ENCODE peak calls at places on chromosomes 16 and 17, in four cellular contexts. R is GM12878, C is K562, A is HepG2. O is an unnamed sample.

GRCh38 chr16:62642677-62643076 is 606.4 kb upstream of the CDH8 start:
- DNase-seq in R (no peak), C (no peak), A (no peak), O (no peak)

GRCh38 chr17:79843917-79844815 is 4.9 kb upstream of the CBX4 start:
- DNase-seq in R (no peak), C (no peak), A (no peak), O (peak; percentile 56)

GRCh38 chr17:36142806-36143205 is 33.6 kb downstream of the TBC1D3B start:
- DNase-seq in R (no peak), C (no peak), A (no peak), O (no peak)

GRCh38 chr17:29412780-29413565 is 22.8 kb downstream of the TAOK1 start:
- DNase-seq in R (no peak), C (no peak), A (no peak), O (no peak)

GRCh38 chr16:78576941-78577340 is 477.5 kb downstream of the WWOX start:
- DNase-seq in R (no peak), C (no peak), A (no peak), O (no peak)

GRCh38 chr17:3738562-3739295 is 15.0 kb downstream of the HASPIN start:
- DNase-seq in R (no peak), C (no peak), A (no peak), O (no peak)

GRCh38 chr17:15659663-15660062 is 24.4 kb downstream of the TRIM16 start:
- DNase-seq in R (no peak), C (no peak), A (no peak), O (no peak)

GRCh38 chr17:19341641-19342610 is 20.6 kb downstream of the B9D1 start:
- DNase-seq in R (no peak), C (no peak), A (no peak), O (peak; percentile 11)

GRCh38 chr17:80770881-80771611 is 220.6 kb upstream of the CHMP6 start:
- DNase-seq in R (no peak), C (no peak), A (no peak), O (no peak)

GRCh38 chr16:4884972-4885874 is 37.9 kb downstream of the UBN1 start:
- DNase-seq in R (no peak), C (no peak), A (no peak), O (no peak)

GRCh38 chr16:17343028-17343427 is 127.7 kb downstream of the XYLT1 start:
- DNase-seq in R (peak; percentile 63), C (no peak), A (no peak), O (no peak)

GRCh38 chr16:28304214-28304613 is 11.9 kb downstream of the SBK1 start:
- DNase-seq in R (no peak), C (peak; percentile 66), A (peak; percentile 48), O (peak; percentile 74)

GRCh38 chr16:69773255-69773947 is 11.3 kb downstream of the WWP2 start:
- DNase-seq in R (no peak), C (no peak), A (no peak), O (no peak)

GRCh38 chr17:199195-199604 is 17.8 kb upstream of the DOC2B start:
- DNase-seq in R (no peak), C (no peak), A (no peak), O (no peak)

GRCh38 chr17:66987059-66987616 is 22.6 kb downstream of the CACNG4 start:
- DNase-seq in R (no peak), C (no peak), A (no peak), O (no peak)

GRCh38 chr16:79623076-79623475 is 22.5 kb upstream of the MAF start:
- DNase-seq in R (no peak), C (no peak), A (no peak), O (no peak)

GRCh38 chr17:2405247-2405926 is 4.5 kb upstream of the MNT start:
- DNase-seq in R (no peak), C (no peak), A (no peak), O (no peak)

GRCh38 chr16:13995194-13995593 is 75.2 kb downstream of the ERCC4 start:
- DNase-seq in R (no peak), C (no peak), A (peak; percentile 45), O (no peak)

GRCh38 chr17:56785997-56786680 is 47.6 kb downstream of the C17orf67 start:
- DNase-seq in R (no peak), C (no peak), A (no peak), O (no peak)

GRCh38 chr16:64826374-64826773 is 295.5 kb downstream of the CDH11 start:
- DNase-seq in R (no peak), C (no peak), A (no peak), O (no peak)

GRCh38 chr17:29582254-29582765 is 7.1 kb downstream of the GIT1 start:
- DNase-seq in R (no peak), C (no peak), A (no peak), O (no peak)

GRCh38 chr17:802901-803881 is 21.0 kb downstream of the MRM3 start:
- DNase-seq in R (no peak), C (no peak), A (no peak), O (no peak)

GRCh38 chr17:77801545-77802332 is 156.8 kb upstream of the TNRC6C start:
- DNase-seq in R (no peak), C (no peak), A (no peak), O (no peak)

GRCh38 chr17:53749178-53749577 is 73.5 kb upstream of the KIF2B start:
- DNase-seq in R (no peak), C (peak; percentile 76), A (no peak), O (no peak)

GRCh38 chr17:57559634-57560387 is 185.3 kb downstream of the CCDC182 start:
- DNase-seq in R (no peak), C (no peak), A (no peak), O (no peak)

GRCh38 chr16:88455610-88456355 is 2.7 kb downstream of the ZFPM1 start:
- DNase-seq in R (peak; percentile 81), C (peak; percentile 84), A (peak; percentile 57), O (peak; percentile 59)

DNA sequence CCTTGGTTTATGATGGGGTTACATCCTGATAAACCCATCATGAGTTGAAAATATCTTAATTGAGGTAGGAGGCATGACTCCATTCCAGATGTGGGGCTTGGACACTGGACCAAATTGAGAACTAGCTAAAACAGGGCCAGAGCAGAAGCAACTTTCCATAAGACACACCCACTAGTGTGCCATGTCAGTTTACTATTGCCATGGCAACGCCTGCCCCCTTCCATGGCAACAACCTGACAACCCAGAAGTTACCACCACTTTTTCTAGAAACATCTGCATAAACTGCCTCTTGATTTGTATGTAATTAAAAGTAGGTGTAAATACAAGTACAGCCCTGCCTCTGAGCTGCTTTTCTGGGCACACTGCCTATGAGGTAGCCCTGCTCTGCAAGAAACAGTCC is 19.6 kb upstream of the SCNN1B start:
- DNase-seq in R (no peak), C (no peak), A (no peak), O (peak; percentile 22)
- TF ChIP-seq CREM in R (no peak), C (no peak), A (no peak), O (no peak)

GRCh38 chr17:41621916-41622315 is 2.5 kb downstream of the KRT17 start:
- DNase-seq in R (no peak), C (no peak), A (no peak), O (no peak)

GRCh38 chr17:41620583-41621434 is 3.6 kb downstream of the KRT17 start:
- DNase-seq in R (no peak), C (no peak), A (no peak), O (no peak)

GRCh38 chr17:41627316-41628072 is 3.1 kb upstream of the KRT17 start:
- DNase-seq in R (no peak), C (no peak), A (no peak), O (no peak)

GRCh38 chr17:41625602-41626001 is 1.2 kb upstream of the KRT17 start:
- DNase-seq in R (no peak), C (no peak), A (no peak), O (no peak)

DNA sequence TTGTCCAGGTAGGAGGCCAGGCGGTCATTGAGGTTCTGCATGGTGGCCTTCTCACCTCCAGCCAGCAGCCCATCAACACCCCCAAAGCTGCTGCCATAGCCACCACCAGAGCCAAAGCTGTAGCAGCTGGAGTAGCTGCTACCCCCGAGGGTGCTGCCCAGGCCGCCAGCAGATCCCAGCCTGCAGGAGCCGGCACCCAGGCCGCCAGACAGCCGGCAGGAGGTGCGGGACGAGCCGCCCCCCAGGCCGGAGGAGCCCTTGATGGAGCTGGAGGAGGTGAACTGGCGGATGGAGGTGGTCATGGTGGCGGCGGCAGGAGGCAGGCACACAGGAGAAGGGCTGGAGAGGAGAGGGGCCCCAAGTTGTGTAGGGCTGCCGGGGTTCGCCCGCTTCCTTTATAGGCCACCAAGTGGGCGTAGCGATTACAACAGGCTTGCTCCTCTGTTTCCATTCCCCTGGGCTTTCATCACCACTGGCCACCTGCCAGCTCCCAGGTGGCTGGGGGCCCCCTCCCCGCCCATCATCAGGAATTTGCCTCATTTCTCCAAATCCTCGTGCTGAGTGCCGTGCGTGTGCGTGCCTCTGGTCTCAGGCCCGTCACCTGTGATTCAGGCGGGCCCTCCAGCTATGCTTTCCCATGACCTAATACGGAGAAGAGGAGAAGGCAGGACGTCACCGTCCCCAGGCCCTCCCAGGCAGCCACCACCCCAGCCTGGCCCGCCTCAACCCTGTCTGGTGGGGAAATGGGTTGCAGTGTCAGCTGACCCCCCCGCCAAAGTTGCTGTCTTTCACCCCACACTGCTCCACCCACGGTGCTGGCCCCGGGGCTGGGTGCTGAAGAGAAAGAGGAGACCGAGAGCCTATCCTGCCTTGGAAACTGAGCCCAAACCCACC is at the start of gene KRT17:
- DNase-seq in R (no peak), C (peak; percentile 41), A (no peak), O (no peak)
- TF ChIP-seq CREM in R (no peak), C (no peak), A (no peak), O (no peak)

DNA sequence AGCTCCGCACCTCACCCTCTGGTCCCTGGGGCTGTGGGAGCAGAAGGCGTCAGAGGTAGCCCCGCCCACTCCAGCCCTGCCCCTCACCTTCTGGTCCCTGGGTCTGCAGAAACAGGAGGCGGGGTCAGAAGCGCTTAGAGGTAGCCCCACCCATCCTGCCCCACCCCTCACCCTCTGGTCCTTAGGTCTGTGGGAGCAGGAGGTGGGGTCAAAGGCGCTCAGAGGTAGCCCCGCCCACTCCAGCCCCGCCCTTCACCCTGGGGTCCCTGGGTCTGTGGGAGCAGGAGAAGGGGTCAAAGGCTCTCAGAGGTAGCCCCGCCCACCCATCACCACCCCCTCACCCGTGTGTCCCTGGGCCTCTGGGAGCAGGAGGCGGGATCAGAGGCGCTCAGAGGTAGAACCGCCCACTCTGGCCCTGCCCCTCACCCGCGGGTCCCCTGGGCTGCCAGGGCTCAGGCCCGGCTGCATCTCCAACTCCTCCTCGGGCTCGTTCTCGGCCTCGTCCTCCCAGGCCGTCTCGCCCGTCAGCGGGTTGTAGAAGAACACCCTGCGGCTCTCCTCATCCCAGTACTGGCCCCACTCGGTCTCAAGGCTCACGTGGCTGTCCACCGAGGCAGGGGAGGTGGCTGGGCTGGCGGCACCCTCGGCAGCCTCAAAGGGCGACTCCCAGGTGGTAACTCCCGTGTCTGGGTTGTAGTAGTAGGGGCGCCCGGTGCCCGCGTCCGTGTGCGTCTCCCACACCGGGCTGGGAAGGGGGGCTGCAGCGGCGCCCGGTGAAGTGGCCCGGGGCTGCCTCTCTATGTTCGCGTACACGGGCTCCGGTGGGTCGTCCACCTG is 27.2 kb downstream of the ARHGAP27 start:
- DNase-seq in R (no peak), C (peak; percentile 94), A (no peak), O (peak; percentile 100)
- TF ChIP-seq CREM in R (no peak), C (no peak), A (no peak), O (no peak)

DNA sequence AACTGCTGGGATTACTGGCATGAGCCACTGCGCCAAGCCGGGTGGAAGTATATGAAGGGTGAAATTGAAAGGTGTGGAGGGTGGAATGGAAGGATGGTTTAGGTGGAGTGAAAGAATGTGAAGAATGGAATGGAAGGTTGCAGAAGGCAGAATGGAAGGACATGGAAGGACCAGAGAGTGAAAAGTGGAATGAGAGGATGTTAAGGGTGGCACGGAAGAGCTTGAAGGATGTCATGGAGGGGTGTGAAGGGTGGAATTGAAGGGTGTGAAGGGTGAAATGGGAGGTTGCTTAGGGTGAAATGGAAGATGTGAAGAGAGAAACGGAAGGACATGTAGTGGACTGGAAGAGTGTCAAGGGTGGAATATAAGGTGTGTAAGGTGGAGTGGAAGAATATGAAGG is 16.2 kb downstream of the MIS12 start:
- DNase-seq in R (no peak), C (no peak), A (no peak), O (no peak)
- TF ChIP-seq CREM in R (no peak), C (no peak), A (no peak), O (no peak)

O was measured in WTC11.